ENCODE peak calls at places on chromosome 10, in five cellular contexts. N is dorsolateral prefrontal cortex, F is left ventricle myocardium inferior, A is psoas muscle, Y is PC-9. M is an unnamed sample.

GRCh38 chr10:32150532-32151101 is 94.4 kb upstream of the KIF5B start:
- DNase-seq in A (no peak), F (no peak), N (no peak), Y (no peak), M (no peak)

GRCh38 chr10:101563497-101564040 is 24.5 kb downstream of the POLL start:
- DNase-seq in F (no peak), N (no peak), A (no peak), Y (no peak), M (no peak)

GRCh38 chr10:84026821-84027257 is 112.5 kb upstream of the GHITM start:
- DNase-seq in Y (peak), A (no peak), N (no peak), F (no peak), M (no peak)

GRCh38 chr10:11678074-11678793 is 63.9 kb upstream of the ECHDC3 start:
- DNase-seq in A (no peak), N (peak), Y (no peak), F (no peak), M (no peak)

GRCh38 chr10:34967411-34967880 is 122.7 kb downstream of the CUL2 start:
- DNase-seq in N (no peak), A (no peak), Y (no peak), F (peak), M (no peak)

GRCh38 chr10:35925511-35925910 is 283.4 kb upstream of the FZD8 start:
- DNase-seq in Y (no peak), A (no peak), N (no peak), F (no peak), M (no peak)

GRCh38 chr10:101441539-101442455 is 87.8 kb downstream of the BTRC start:
- DNase-seq in N (no peak), Y (peak), A (no peak), F (no peak), M (no peak)

GRCh38 chr10:91111060-91111459 is 109.4 kb upstream of the PCGF5 start:
- DNase-seq in Y (no peak), F (no peak), N (no peak), A (no peak), M (no peak)

GRCh38 chr10:73577788-73578187 is 13.4 kb downstream of the USP54 start:
- DNase-seq in Y (peak), N (no peak), A (peak), F (peak), M (no peak)

GRCh38 chr10:26507441-26507840 is 69.3 kb downstream of the APBB1IP start:
- DNase-seq in F (no peak), N (no peak), Y (no peak), A (no peak), M (no peak)

GRCh38 chr10:26508016-26508415 is 69.9 kb downstream of the APBB1IP start:
- DNase-seq in F (no peak), N (no peak), Y (no peak), A (no peak), M (no peak)

GRCh38 chr10:26505491-26505890 is 67.3 kb downstream of the APBB1IP start:
- DNase-seq in N (no peak), A (no peak), F (no peak), Y (no peak), M (no peak)

GRCh38 chr10:26502988-26503387 is 64.8 kb downstream of the APBB1IP start:
- DNase-seq in F (no peak), N (no peak), Y (no peak), A (no peak), M (no peak)

DNA sequence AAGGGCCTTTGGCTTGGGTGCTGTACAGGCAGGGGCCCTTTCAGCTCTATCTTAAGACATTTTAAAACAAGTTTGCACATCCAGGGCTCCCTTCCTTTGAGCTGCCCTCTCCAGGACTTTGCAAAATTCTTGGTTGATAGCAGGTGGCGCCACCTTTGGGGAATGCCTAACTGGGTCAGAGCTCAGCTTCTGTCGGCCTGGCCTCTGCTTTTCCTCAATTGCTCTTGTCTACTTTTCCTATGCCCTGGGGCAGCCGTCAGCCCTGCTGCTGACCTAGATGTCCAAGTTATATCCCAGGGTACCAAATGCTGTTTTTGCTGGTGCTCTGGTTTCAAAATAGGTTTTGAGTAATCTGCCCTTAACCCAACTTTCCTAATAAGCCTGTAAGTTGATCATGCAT is 65.8 kb downstream of the APBB1IP start:
- DNase-seq in N (no peak), Y (no peak), A (no peak), F (no peak), M (no peak)
- TF ChIP-seq CTCF in N (no peak), Y (no peak), A (no peak), F (no peak), M (no peak)

DNA sequence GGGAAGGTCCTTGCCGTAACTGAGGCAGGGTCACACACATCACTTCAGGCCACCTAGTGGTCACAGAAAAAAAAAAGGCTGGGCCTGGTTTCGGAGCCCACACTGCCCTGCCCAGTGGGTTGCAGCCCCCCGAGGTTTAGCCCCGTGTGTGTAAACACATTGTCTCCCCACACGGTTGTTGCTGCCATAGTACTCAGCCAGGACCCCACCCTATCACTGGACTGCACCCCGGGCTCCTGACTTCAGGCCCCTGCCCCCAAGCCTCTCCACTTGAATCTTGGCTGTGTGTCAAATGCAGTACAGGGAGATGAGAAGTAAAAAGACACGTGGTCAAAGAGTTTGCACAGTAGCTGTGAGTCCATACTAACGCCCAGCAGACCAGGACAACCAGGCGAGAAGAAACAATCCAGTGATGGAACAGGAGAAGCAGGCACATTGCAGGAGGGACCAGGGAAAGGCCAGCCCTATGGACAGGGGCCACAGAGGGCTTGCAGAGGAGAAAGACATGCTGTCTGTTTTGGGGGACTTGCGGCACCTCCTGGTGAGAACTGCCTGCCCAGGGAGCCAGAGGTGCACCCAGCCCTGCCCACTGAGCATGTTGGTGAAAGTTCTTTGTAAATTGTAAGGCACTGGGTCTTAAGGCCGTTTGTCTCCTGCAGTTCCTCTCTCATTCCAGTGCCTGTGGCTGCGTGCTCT is 91.3 kb upstream of the MACROH2A2 start:
- DNase-seq in Y (no peak), F (no peak), N (no peak), A (no peak), M (no peak)
- TF ChIP-seq CTCF in Y (peak), F (peak), N (no peak), A (peak), M (peak)

DNA sequence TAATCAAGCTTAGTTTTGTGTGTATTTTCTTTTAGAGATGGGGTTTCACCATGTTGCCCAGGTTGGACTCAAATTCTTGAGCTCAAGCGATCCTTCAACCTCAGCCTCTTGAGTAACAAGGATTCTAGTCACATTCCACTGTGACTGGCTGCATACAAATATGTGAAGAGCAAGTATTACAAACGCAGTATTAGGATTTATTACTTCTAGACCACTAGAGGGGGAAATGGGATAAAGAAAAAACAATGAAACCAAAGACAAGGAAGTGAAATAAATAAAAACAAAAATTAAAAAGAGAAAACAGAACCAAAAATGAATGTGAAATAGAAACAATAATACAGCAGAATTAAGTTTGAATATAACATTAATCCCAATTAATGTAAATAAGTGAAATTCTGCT is 308.7 kb downstream of the ANKRD30A start:
- DNase-seq in A (no peak), Y (no peak), N (no peak), F (no peak), M (no peak)
- TF ChIP-seq CTCF in A (peak), Y (peak), N (no peak), F (peak), M (no peak)

GRCh38 chr10:33939892-33940291 is 605.4 kb upstream of the NRP1 start:
- DNase-seq in A (no peak), Y (no peak), F (no peak), N (no peak), M (no peak)
- TF ChIP-seq CTCF in A (no peak), Y (no peak), F (no peak), N (no peak), M (peak)

GRCh38 chr10:118973744-118974143 is 55.8 kb upstream of the NANOS1 start:
- DNase-seq in N (no peak), F (no peak), Y (no peak), A (no peak), M (no peak)

GRCh38 chr10:118969014-118969413 is 60.5 kb upstream of the NANOS1 start:
- DNase-seq in Y (no peak), N (no peak), A (no peak), F (no peak), M (no peak)

GRCh38 chr10:118971876-118972275 is 57.6 kb upstream of the NANOS1 start:
- DNase-seq in Y (no peak), A (no peak), N (no peak), F (no peak), M (no peak)

GRCh38 chr10:118970770-118971169 is 58.7 kb upstream of the NANOS1 start:
- DNase-seq in A (peak), Y (no peak), N (no peak), F (no peak), M (no peak)

GRCh38 chr10:118971187-118971586 is 58.3 kb upstream of the NANOS1 start:
- DNase-seq in A (no peak), N (no peak), F (no peak), Y (no peak), M (no peak)
- TF ChIP-seq CTCF in A (peak), N (no peak), F (peak), Y (no peak), M (no peak)

GRCh38 chr10:127919418-127920191 is 12.7 kb downstream of the PTPRE start:
- DNase-seq in F (no peak), N (no peak), Y (no peak), A (no peak), M (no peak)
- TF ChIP-seq CTCF in F (peak), N (no peak), Y (no peak), A (peak), M (peak)

DNA sequence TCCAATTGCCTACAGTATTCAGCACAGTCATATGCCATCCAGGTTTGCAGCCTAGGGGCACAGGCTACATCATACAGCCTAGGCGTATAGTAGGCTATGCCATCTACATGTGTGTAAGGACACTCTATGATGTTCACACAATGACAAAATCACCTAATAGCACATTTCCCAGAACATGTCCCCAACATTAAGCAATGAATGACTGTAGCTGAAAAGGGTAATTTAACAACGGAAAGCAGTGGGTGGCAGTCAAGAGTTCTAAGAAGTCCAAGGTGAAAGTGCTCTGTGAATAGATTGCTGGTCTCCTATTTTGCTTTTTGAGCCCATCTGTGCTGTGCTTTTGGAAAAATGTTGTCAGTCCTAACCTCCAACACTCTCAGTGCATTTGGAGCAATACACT is 162.6 kb downstream of the KLF6 start:
- DNase-seq in A (no peak), F (no peak), Y (no peak), N (no peak), M (no peak)
- TF ChIP-seq CTCF in A (no peak), F (no peak), Y (no peak), N (no peak), M (no peak)

GRCh38 chr10:92181575-92181974 is 109.3 kb downstream of the CPEB3 start:
- DNase-seq in N (no peak), Y (no peak), A (no peak), F (no peak), M (no peak)
- TF ChIP-seq CTCF in N (peak), Y (no peak), A (no peak), F (peak), M (peak)

GRCh38 chr10:120019568-120019967 is 127.0 kb downstream of the SEC23IP start:
- DNase-seq in A (no peak), F (no peak), Y (no peak), N (no peak), M (no peak)
- TF ChIP-seq CTCF in A (no peak), F (no peak), Y (no peak), N (no peak), M (no peak)

M was measured in progenitor cell of endocrine pancreas.